ENCODE peak calls at places on chromosomes 11 and 22, in nine cellular contexts. X is PC-9; A is IMR-90; Q is right lobe of liver; P is ascending aorta; I is CD8-positive, alpha-beta memory T cell; Y is endothelial cell of umbilical vein; K is pancreas; T is GM23248. S is an unnamed sample.

GRCh38 chr22:40310771-40311120 is 35.6 kb upstream of the ADSL start:
- DNase-seq in X (no peak), A (no peak), Q (no peak), P (no peak), I (no peak), Y (no peak), K (no peak), T (no peak), S (no peak)

GRCh38 chr11:117328414-117329010 is 858 bp downstream of the CEP164 start:
- DNase-seq in X (peak; percentile 56), A (peak; percentile 58), Q (no peak), P (no peak), I (no peak), Y (peak; percentile 67), K (peak; percentile 42), T (peak; percentile 74), S (no peak)

GRCh38 chr11:128483211-128483788 is 104.1 kb downstream of the ETS1 start:
- DNase-seq in X (no peak), A (no peak), Q (no peak), P (no peak), I (peak; percentile 55), Y (no peak), K (no peak), T (no peak), S (no peak)

GRCh38 chr11:20397281-20397680 is 9.8 kb downstream of the PRMT3 start:
- DNase-seq in X (no peak), A (peak; percentile 57), Q (no peak), P (no peak), I (peak; percentile 15), Y (peak; percentile 41), K (no peak), T (peak; percentile 75), S (no peak)

GRCh38 chr11:102603091-102603490 is 22.0 kb downstream of the MMP20 start:
- DNase-seq in X (no peak), A (peak; percentile 73), Q (no peak), P (no peak), I (no peak), Y (no peak), K (peak; percentile 18), T (peak; percentile 49), S (no peak)

GRCh38 chr11:9091044-9091936 is at the start of gene SCUBE2:
- DNase-seq in X (no peak), A (no peak), Q (no peak), P (no peak), I (no peak), Y (no peak), K (no peak), T (peak; percentile 48), S (no peak)

GRCh38 chr11:116035972-116036371 is 531.8 kb upstream of the CADM1 start:
- DNase-seq in X (no peak), A (no peak), Q (no peak), P (no peak), I (no peak), Y (no peak), K (no peak), T (no peak), S (no peak)

GRCh38 chr22:36765131-36765942 is 10.6 kb downstream of the IFT27 start:
- DNase-seq in X (no peak), A (no peak), Q (no peak), P (no peak), I (no peak), Y (no peak), K (no peak), T (no peak), S (no peak)

GRCh38 chr11:107545101-107545514 is 20.4 kb downstream of the ALKBH8 start:
- DNase-seq in X (peak; percentile 71), A (peak; percentile 63), Q (no peak), P (no peak), I (no peak), Y (peak; percentile 90), K (no peak), T (peak; percentile 74), S (no peak)

GRCh38 chr11:119417726-119418540 is 5.0 kb downstream of the THY1 start:
- DNase-seq in X (no peak), A (peak; percentile 96), Q (no peak), P (peak; percentile 37), I (no peak), Y (no peak), K (no peak), T (peak; percentile 99), S (no peak)

GRCh38 chr11:71447791-71448256 is 369 bp downstream of the DHCR7 start:
- DNase-seq in X (no peak), A (no peak), Q (no peak), P (no peak), I (no peak), Y (peak; percentile 28), K (no peak), T (peak; percentile 53), S (no peak)

GRCh38 chr22:35531202-35531601 is 9.4 kb upstream of the RASD2 start:
- DNase-seq in X (no peak), A (no peak), Q (no peak), P (no peak), I (no peak), Y (no peak), K (no peak), T (no peak), S (no peak)

GRCh38 chr11:128207861-128208321 is 379.5 kb downstream of the ETS1 start:
- DNase-seq in X (peak; percentile 98), A (peak; percentile 91), Q (no peak), P (no peak), I (no peak), Y (peak; percentile 88), K (no peak), T (peak; percentile 85), S (no peak)

GRCh38 chr11:32213223-32213622 is 122.3 kb downstream of the RCN1 start:
- DNase-seq in X (no peak), A (peak; percentile 74), Q (no peak), P (no peak), I (no peak), Y (no peak), K (no peak), T (peak; percentile 99), S (no peak)

GRCh38 chr11:115590254-115590653 is 86.0 kb upstream of the CADM1 start:
- DNase-seq in X (no peak), A (no peak), Q (no peak), P (no peak), I (no peak), Y (no peak), K (no peak), T (no peak), S (no peak)

GRCh38 chr22:45632791-45633515 is 38.7 kb upstream of the ATXN10 start:
- DNase-seq in X (no peak), A (no peak), Q (no peak), P (no peak), I (no peak), Y (peak; percentile 27), K (peak; percentile 33), T (no peak), S (no peak)

GRCh38 chr11:117479372-117479771 is 151.7 kb downstream of the CEP164 start:
- DNase-seq in X (no peak), A (no peak), Q (no peak), P (no peak), I (no peak), Y (no peak), K (peak; percentile 22), T (no peak), S (no peak)

GRCh38 chr11:370087-370941 is 1.0 kb downstream of the B4GALNT4 start:
- DNase-seq in X (no peak), A (no peak), Q (no peak), P (no peak), I (no peak), Y (no peak), K (no peak), T (no peak), S (peak; percentile 36)

GRCh38 chr11:93542753-93543246 is 391 bp downstream of the SMCO4 start:
- DNase-seq in X (no peak), A (no peak), Q (peak; percentile 70), P (no peak), I (no peak), Y (peak; percentile 22), K (peak; percentile 49), T (peak; percentile 60), S (peak; percentile 77)

GRCh38 chr11:114166897-114167323 is 107.4 kb downstream of the ZBTB16 start:
- DNase-seq in X (peak; percentile 70), A (peak; percentile 63), Q (no peak), P (no peak), I (peak; percentile 63), Y (peak; percentile 89), K (no peak), T (peak; percentile 88), S (no peak)

GRCh38 chr22:17777717-17778044 is 3.4 kb upstream of the BID start:
- DNase-seq in X (no peak), A (no peak), Q (no peak), P (no peak), I (no peak), Y (no peak), K (no peak), T (no peak), S (no peak)
- H3K4me3 ChIP-seq in X (no peak overlapping the region), A (no peak overlapping the region), Q (peak overlapping the region; percentile 44), P (no peak overlapping the region), I (peak overlapping the region; percentile 99), Y (no peak overlapping the region), K (no peak overlapping the region), T (no peak overlapping the region), S (no peak overlapping the region)

GRCh38 chr11:73396985-73397384 is 20.8 kb downstream of the RELT start:
- DNase-seq in X (no peak), A (no peak), Q (no peak), P (no peak), I (no peak), Y (no peak), K (no peak), T (no peak), S (no peak)
- H3K36me3 ChIP-seq in X (no peaks in the 10 kb centered on the region), A (peaks cover 4% of the 10 kb centered on the region), Q (no peaks in the 10 kb centered on the region), P (no peaks in the 10 kb centered on the region), I (no peaks in the 10 kb centered on the region), Y (peaks cover 2% of the 10 kb centered on the region), K (no peaks in the 10 kb centered on the region), T (no peaks in the 10 kb centered on the region), S (no peaks in the 10 kb centered on the region)

DNA sequence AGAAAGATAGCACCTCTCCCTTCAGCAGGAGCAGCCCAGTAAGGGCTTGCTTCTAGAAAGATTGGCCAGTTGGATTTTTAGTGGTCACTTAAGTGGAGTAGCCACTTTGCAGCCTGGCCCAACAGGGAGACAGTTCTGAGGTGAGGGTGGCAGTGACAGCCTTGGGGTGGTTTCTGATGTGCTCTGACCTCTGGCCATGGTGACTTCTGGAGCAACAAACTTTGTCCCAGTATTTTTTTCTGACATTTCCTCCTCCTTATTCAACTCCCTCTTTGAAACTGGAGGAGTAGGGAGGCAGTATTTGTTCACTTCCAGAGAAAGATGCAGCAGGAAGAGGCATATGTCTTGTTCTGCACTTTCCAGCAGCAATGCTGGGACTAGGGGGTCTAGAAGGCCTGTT is 37.4 kb downstream of the RCOR2 start:
- DNase-seq in X (peak; percentile 57), A (no peak), Q (no peak), P (no peak), I (no peak), Y (no peak), K (no peak), T (no peak), S (peak; percentile 36)
- H3K4me3 ChIP-seq in X (peak overlapping the region; percentile 12), A (no peak overlapping the region), Q (no peak overlapping the region), P (no peak overlapping the region), I (no peak overlapping the region), Y (no peak overlapping the region), K (no peak overlapping the region), T (no peak overlapping the region), S (no peak overlapping the region)

DNA sequence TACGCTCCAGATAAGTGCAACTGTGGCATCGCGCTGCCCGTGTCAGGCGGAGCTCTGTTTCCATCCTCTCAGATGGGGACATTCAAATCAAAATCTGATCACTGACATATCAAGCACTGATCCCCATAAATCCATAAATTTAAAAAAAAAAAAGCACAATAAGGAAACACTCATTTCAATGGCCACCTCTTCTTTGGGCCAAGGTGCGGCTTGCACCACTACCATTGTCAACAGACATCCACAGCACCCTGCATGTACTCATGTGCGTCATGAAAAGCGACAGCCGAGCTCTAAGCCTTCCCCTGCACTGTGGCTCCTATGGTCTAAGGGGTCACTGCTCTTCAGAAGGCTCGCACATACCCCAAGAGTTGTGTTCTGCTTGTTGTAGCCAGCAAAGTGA is 26.7 kb upstream of the SERPIND1 start:
- DNase-seq in X (no peak), A (no peak), Q (no peak), P (no peak), I (no peak), Y (no peak), K (no peak), T (no peak), S (no peak)
- H3K36me3 ChIP-seq in X (no peaks in the 10 kb centered on the region), A (peaks cover 56% of the 10 kb centered on the region), Q (peaks cover 23% of the 10 kb centered on the region), P (peaks cover 48% of the 10 kb centered on the region), I (peaks cover 46% of the 10 kb centered on the region), Y (peaks cover 2% of the 10 kb centered on the region), K (peaks cover 6% of the 10 kb centered on the region), T (peaks cover 13% of the 10 kb centered on the region), S (peaks cover 6% of the 10 kb centered on the region)

S was measured in mucosa of descending colon.